ENCODE peak calls at places on chromosome 5, in nine cellular contexts. Y is SJSA1; A is neural progenitor cell; P is naive thymus-derived CD4-positive, alpha-beta T cell; R is kidney epithelial cell; W is GM23338; F is A549; Z is sigmoid colon; E is ovary. X is an unnamed sample.

GRCh38 chr5:39187873-39188731 is 31.3 kb downstream of the FYB1 start:
- DNase-seq in A (no peak), Y (no peak), R (no peak), F (no peak), E (no peak), Z (no peak), W (no peak), P (no peak), X (no peak)

GRCh38 chr5:136686192-136686872 is 321.0 kb upstream of the TRPC7 start:
- DNase-seq in F (no peak), R (peak; percentile 5), A (peak; percentile 58), W (peak; percentile 76), P (no peak), Z (no peak), Y (no peak), E (no peak), X (no peak)

GRCh38 chr5:74017786-74018211 is 391.8 kb downstream of the ARHGEF28 start:
- DNase-seq in W (no peak), A (no peak), E (no peak), P (no peak), Y (no peak), R (peak; percentile 54), F (no peak), Z (no peak), X (no peak)

GRCh38 chr5:74945561-74946165 is 79.5 kb upstream of the FAM169A start:
- DNase-seq in P (no peak), A (no peak), E (no peak), R (no peak), F (no peak), W (no peak), Z (no peak), Y (no peak), X (no peak)

GRCh38 chr5:151622367-151623097 is 31.4 kb upstream of the FAT2 start:
- DNase-seq in P (no peak), A (no peak), F (no peak), E (no peak), Z (no peak), Y (no peak), W (no peak), R (no peak), X (no peak)

GRCh38 chr5:118701796-118702195 is 286.6 kb downstream of the DTWD2 start:
- DNase-seq in R (no peak), P (no peak), E (no peak), Y (no peak), W (no peak), Z (no peak), F (no peak), A (no peak), X (no peak)

GRCh38 chr5:95808686-95809413 is 13.7 kb downstream of the GLRX start:
- DNase-seq in Z (peak; percentile 95), P (peak; percentile 88), E (peak; percentile 84), R (no peak), F (no peak), Y (no peak), A (no peak), W (no peak), X (no peak)

GRCh38 chr5:161545701-161546462 is 643 bp downstream of the GABRB2 start:
- DNase-seq in W (peak; percentile 7), P (no peak), A (peak; percentile 25), R (no peak), Z (no peak), F (no peak), Y (no peak), E (no peak), X (peak; percentile 6)

GRCh38 chr5:176389114-176389768 is 690 bp downstream of the HIGD2A start:
- DNase-seq in Z (no peak), E (no peak), R (no peak), Y (no peak), W (no peak), A (no peak), P (no peak), F (no peak), X (peak; percentile 98)

GRCh38 chr5:120778491-120779293 is 314.6 kb downstream of the PRR16 start:
- DNase-seq in Z (no peak), R (peak; percentile 5), A (no peak), W (no peak), F (no peak), P (no peak), Y (no peak), E (no peak), X (no peak)

GRCh38 chr5:82272957-82273356 is 5.2 kb downstream of the RPS23 start:
- DNase-seq in F (no peak), A (peak; percentile 31), Y (no peak), Z (no peak), P (no peak), R (no peak), W (peak; percentile 53), E (no peak), X (no peak)

GRCh38 chr5:134873987-134874830 is at the start of gene TXNDC15:
- DNase-seq in W (peak; percentile 94), Y (peak; percentile 91), F (peak; percentile 85), Z (peak; percentile 94), P (peak; percentile 69), R (peak; percentile 23), A (peak; percentile 96), E (peak; percentile 92), X (peak; percentile 96)

GRCh38 chr5:113022661-113023060 is 46.1 kb downstream of the DCP2 start:
- DNase-seq in A (no peak), E (no peak), F (no peak), R (no peak), Z (no peak), W (no peak), Y (no peak), P (peak; percentile 70), X (no peak)

GRCh38 chr5:150309101-150309897 is 6.6 kb upstream of the ARSI start:
- DNase-seq in W (peak; percentile 38), F (no peak), E (no peak), A (peak; percentile 71), R (no peak), Y (no peak), Z (no peak), P (no peak), X (no peak)

DNA sequence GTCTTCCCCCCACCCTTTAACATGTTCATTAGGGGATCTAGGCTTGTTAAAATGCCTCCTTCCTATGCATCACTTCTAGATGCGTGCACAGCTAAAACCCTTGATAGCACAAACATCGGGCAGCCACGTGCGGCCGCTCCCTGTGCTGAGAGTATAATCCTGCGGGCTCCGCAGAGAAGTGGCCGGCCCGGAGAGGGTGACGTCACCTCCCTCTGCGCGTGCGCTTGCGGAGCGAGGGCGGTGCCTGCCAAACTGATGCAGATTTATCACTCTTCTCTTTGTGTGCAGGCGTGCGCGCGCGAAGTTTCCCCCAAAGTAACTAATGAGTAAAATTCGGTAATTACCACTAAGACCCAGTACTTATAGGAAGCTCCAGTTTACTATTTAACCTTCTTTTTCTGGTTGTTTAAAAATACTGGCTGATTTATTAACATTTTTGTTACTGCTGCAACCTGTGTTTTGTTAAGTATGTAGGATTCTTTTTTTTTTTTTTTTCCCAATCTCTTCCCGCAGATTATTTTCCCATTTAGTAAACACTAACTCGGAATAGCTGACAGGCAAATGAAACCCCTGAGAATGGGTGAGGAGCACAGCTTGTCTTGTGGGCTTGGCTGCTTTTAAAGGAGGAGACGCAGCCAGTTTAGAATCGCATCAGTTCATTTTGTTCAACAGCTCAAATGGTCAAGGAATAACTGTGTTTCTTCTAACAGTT is 121.6 kb downstream of the TRIO start:
- DNase-seq in R (peak; percentile 71), Z (peak; percentile 97), Y (peak; percentile 98), F (peak; percentile 88), E (peak; percentile 94), P (peak; percentile 30), W (peak; percentile 96), A (peak; percentile 96), X (peak; percentile 87)
- H3K4me3 ChIP-seq in R (peak overlapping the region; percentile 19), Z (no peak overlapping the region), Y (peak overlapping the region; percentile 8), F (peak overlapping the region; percentile 34), E (peak overlapping the region; percentile 1), P (peak overlapping the region; percentile 27), W (peak overlapping the region; percentile 31), A (peak overlapping the region; percentile 43), X (no peak overlapping the region)

GRCh38 chr5:55900776-55901175 is 49.6 kb downstream of the IL31RA start:
- DNase-seq in Y (no peak), E (no peak), R (no peak), A (no peak), Z (no peak), W (no peak), P (no peak), F (no peak), X (no peak)

GRCh38 chr5:55904152-55904551 is 53.0 kb downstream of the IL31RA start:
- DNase-seq in Z (no peak), F (no peak), A (no peak), R (no peak), Y (no peak), W (no peak), E (no peak), P (no peak), X (no peak)

GRCh38 chr5:55905251-55905650 is 54.1 kb downstream of the IL31RA start:
- DNase-seq in Y (no peak), W (no peak), A (no peak), E (no peak), P (no peak), R (no peak), F (no peak), Z (no peak), X (no peak)

GRCh38 chr5:55902696-55903095 is 51.5 kb downstream of the IL31RA start:
- DNase-seq in F (no peak), P (no peak), A (no peak), Y (no peak), W (no peak), R (no peak), Z (no peak), E (no peak), X (no peak)

GRCh38 chr5:55903121-55903701 is 52.1 kb downstream of the IL31RA start:
- DNase-seq in A (no peak), R (no peak), Y (peak; percentile 83), P (no peak), W (no peak), F (no peak), Z (no peak), E (no peak), X (no peak)
- H3K4me3 ChIP-seq in A (no peak overlapping the region), R (no peak overlapping the region), Y (no peak overlapping the region), P (no peak overlapping the region), W (no peak overlapping the region), F (no peak overlapping the region), Z (no peak overlapping the region), E (no peak overlapping the region), X (no peak overlapping the region)

DNA sequence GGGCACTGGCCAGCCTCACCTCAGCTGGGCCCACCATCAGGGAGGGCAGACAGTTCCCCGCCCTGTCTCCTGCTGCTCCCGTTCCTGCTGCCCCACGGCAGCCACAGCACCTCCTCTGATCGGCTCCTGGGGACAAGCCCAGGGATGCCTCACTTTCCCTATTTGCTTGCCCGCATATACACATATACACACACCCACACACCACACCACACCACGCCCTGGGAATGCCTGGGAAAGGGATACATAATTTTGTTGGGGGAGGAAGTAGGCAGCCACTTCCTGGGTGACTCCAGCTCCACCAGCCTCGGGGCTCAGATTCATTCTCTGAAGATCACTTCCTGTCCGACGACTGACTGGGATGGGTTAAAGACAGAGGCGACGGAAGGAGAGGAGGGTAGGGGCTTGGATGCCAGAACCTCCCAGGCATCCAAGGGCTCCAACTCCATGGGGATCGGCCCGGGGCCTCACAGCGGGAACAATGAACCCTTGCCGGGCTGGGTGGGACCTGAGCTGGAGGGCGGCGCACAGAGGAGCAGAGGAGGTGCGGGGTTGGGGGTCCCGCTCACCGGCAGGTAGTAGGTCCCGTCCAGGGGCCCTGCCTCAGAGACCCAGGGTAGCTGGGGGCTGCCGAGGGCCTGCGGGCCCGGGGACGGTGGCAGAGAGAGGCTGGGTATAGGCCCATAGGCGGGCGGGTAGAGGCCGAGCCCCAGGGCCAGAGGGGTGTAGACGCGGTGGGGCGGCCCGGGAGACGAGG is 2.0 kb upstream of the MZB1 start:
- DNase-seq in F (peak; percentile 75), E (no peak), R (no peak), Y (no peak), A (no peak), Z (no peak), P (no peak), W (peak; percentile 59), X (peak; percentile 59)
- H3K4me3 ChIP-seq in F (peak overlapping the region; percentile 85), E (no peak overlapping the region), R (no peak overlapping the region), Y (no peak overlapping the region), A (peak overlapping the region; percentile 46), Z (no peak overlapping the region), P (peak overlapping the region; percentile 76), W (peak overlapping the region; percentile 81), X (peak overlapping the region; percentile 65)

GRCh38 chr5:1437452-1437851 is 7.8 kb downstream of the SLC6A3 start:
- DNase-seq in E (no peak), P (no peak), Z (no peak), W (peak; percentile 58), R (no peak), A (no peak), Y (peak; percentile 43), F (peak; percentile 65), X (peak; percentile 86)
- H3K4me3 ChIP-seq in E (no peak overlapping the region), P (no peak overlapping the region), Z (no peak overlapping the region), W (no peak overlapping the region), R (no peak overlapping the region), A (no peak overlapping the region), Y (no peak overlapping the region), F (no peak overlapping the region), X (no peak overlapping the region)